ENCODE peak calls at places on chromosomes 6 and 20, in eight cellular contexts. Z is gastrocnemius medialis, V is transverse colon, O is breast epithelium, G is HCT116, B is Peyer's patch, P is suprapubic skin, A is uterus. N is an unnamed sample.

GRCh38 chr20:46545077-46545826 is 5.2 kb downstream of the OCSTAMP start:
- DNase-seq in Z (no peak), V (no peak), O (no peak), G (no peak), B (no peak), P (no peak), A (no peak), N (no peak)

GRCh38 chr6:66970373-66970772 is 1263.3 kb upstream of the EYS start:
- DNase-seq in Z (no peak), V (no peak), O (no peak), G (no peak), B (no peak), P (no peak), A (no peak), N (no peak)

GRCh38 chr6:127971386-127971785 is 70.5 kb upstream of the THEMIS start:
- DNase-seq in Z (no peak), V (no peak), O (no peak), G (no peak), B (no peak), P (no peak), A (no peak), N (no peak)

GRCh38 chr20:51759769-51760510 is 8.2 kb downstream of the ATP9A start:
- DNase-seq in Z (no peak), V (no peak), O (no peak), G (no peak), B (no peak), P (no peak), A (no peak), N (no peak)

GRCh38 chr20:59082077-59082740 is 39.6 kb upstream of the PRELID3B start:
- DNase-seq in Z (no peak), V (no peak), O (no peak), G (peak), B (no peak), P (no peak), A (no peak), N (no peak)

GRCh38 chr20:58719258-58719657 is 26.7 kb downstream of the NPEPL1 start:
- DNase-seq in Z (no peak), V (peak), O (peak), G (no peak), B (no peak), P (peak), A (no peak), N (peak)

GRCh38 chr6:159880412-159880811 is 10.4 kb upstream of the MAS1 start:
- DNase-seq in Z (no peak), V (no peak), O (no peak), G (no peak), B (no peak), P (no peak), A (no peak), N (no peak)

GRCh38 chr6:66226099-66226498 is 519.1 kb upstream of the EYS start:
- DNase-seq in Z (no peak), V (no peak), O (no peak), G (no peak), B (no peak), P (no peak), A (no peak), N (no peak)

GRCh38 chr6:121573466-121573865 is 138.0 kb downstream of the GJA1 start:
- DNase-seq in Z (no peak), V (no peak), O (no peak), G (no peak), B (no peak), P (no peak), A (no peak), N (no peak)

GRCh38 chr6:33714385-33715040 is 3.0 kb upstream of the UQCC2 start:
- DNase-seq in Z (no peak), V (no peak), O (no peak), G (no peak), B (no peak), P (no peak), A (no peak), N (no peak)

GRCh38 chr20:52131048-52131643 is 60.4 kb downstream of the ZFP64 start:
- DNase-seq in Z (no peak), V (no peak), O (no peak), G (no peak), B (no peak), P (no peak), A (no peak), N (no peak)

GRCh38 chr20:38885357-38885756 is 40.9 kb upstream of the FAM83D start:
- DNase-seq in Z (no peak), V (no peak), O (no peak), G (no peak), B (no peak), P (no peak), A (no peak), N (no peak)

GRCh38 chr6:167091149-167092107 is 31.5 kb upstream of the CCR6 start:
- DNase-seq in Z (no peak), V (no peak), O (no peak), G (no peak), B (peak), P (no peak), A (no peak), N (no peak)

GRCh38 chr6:16239090-16239797 is 857 bp downstream of the GMPR start:
- DNase-seq in Z (peak), V (peak), O (no peak), G (no peak), B (no peak), P (peak), A (peak), N (peak)

GRCh38 chr6:154995241-154996162 is at the start of gene TIAM2:
- DNase-seq in Z (no peak), V (no peak), O (no peak), G (no peak), B (no peak), P (no peak), A (no peak), N (peak)

GRCh38 chr6:105272783-105273182 is 93.0 kb upstream of the POPDC3 start:
- DNase-seq in Z (peak), V (no peak), O (no peak), G (no peak), B (no peak), P (no peak), A (no peak), N (no peak)

GRCh38 chr20:49889245-49889942 is 25.9 kb downstream of the SPATA2 start:
- DNase-seq in Z (no peak), V (no peak), O (peak), G (no peak), B (no peak), P (no peak), A (no peak), N (no peak)

GRCh38 chr6:84260926-84261325 is 33.5 kb upstream of the CEP162 start:
- DNase-seq in Z (no peak), V (no peak), O (no peak), G (no peak), B (no peak), P (no peak), A (no peak), N (no peak)

GRCh38 chr20:15144911-15145310 is 807.5 kb upstream of the FLRT3 start:
- DNase-seq in Z (no peak), V (no peak), O (no peak), G (no peak), B (no peak), P (no peak), A (no peak), N (no peak)

GRCh38 chr6:149636116-149636515 is 12.4 kb downstream of the KATNA1 start:
- DNase-seq in Z (no peak), V (no peak), O (no peak), G (peak), B (no peak), P (no peak), A (no peak), N (no peak)

GRCh38 chr6:138593100-138593877 is 94.0 kb upstream of the NHSL1 start:
- DNase-seq in Z (peak), V (peak), O (no peak), G (peak), B (peak), P (peak), A (peak), N (peak)

GRCh38 chr6:2111162-2111677 is 134.2 kb downstream of the GMDS start:
- DNase-seq in Z (no peak), V (no peak), O (no peak), G (peak), B (no peak), P (no peak), A (no peak), N (no peak)

GRCh38 chr6:71349976-71350615 is 61.5 kb downstream of the OGFRL1 start:
- DNase-seq in Z (peak), V (no peak), O (no peak), G (no peak), B (no peak), P (no peak), A (peak), N (no peak)

GRCh38 chr6:122530440-122531046 is 58.9 kb upstream of the SERINC1 start:
- DNase-seq in Z (no peak), V (peak), O (no peak), G (peak), B (peak), P (no peak), A (peak), N (no peak)

GRCh38 chr6:148457137-148457842 is 114.7 kb downstream of the SASH1 start:
- DNase-seq in Z (no peak), V (no peak), O (no peak), G (no peak), B (no peak), P (no peak), A (no peak), N (no peak)

GRCh38 chr20:63977392-63978276 is 1.8 kb downstream of the SAMD10 start:
- DNase-seq in Z (no peak), V (no peak), O (no peak), G (no peak), B (no peak), P (peak), A (no peak), N (no peak)
- TF ChIP-seq POLR2A in Z (no peak), V (no peak), O (no peak), G (no peak), B (no peak), P (no peak), A (no peak), N (no peak)

GRCh38 chr20:22686097-22686496 is 101.7 kb upstream of the FOXA2 start:
- DNase-seq in Z (no peak), V (peak), O (no peak), G (peak), B (no peak), P (no peak), A (no peak), N (peak)

GRCh38 chr20:22682381-22682780 is 98.0 kb upstream of the FOXA2 start:
- DNase-seq in Z (no peak), V (no peak), O (no peak), G (no peak), B (no peak), P (no peak), A (no peak), N (no peak)

GRCh38 chr20:22687676-22688360 is 103.4 kb upstream of the FOXA2 start:
- DNase-seq in Z (no peak), V (no peak), O (no peak), G (no peak), B (no peak), P (no peak), A (no peak), N (no peak)

GRCh38 chr20:22684072-22684762 is 99.8 kb upstream of the FOXA2 start:
- DNase-seq in Z (no peak), V (peak), O (no peak), G (peak), B (no peak), P (no peak), A (peak), N (peak)

DNA sequence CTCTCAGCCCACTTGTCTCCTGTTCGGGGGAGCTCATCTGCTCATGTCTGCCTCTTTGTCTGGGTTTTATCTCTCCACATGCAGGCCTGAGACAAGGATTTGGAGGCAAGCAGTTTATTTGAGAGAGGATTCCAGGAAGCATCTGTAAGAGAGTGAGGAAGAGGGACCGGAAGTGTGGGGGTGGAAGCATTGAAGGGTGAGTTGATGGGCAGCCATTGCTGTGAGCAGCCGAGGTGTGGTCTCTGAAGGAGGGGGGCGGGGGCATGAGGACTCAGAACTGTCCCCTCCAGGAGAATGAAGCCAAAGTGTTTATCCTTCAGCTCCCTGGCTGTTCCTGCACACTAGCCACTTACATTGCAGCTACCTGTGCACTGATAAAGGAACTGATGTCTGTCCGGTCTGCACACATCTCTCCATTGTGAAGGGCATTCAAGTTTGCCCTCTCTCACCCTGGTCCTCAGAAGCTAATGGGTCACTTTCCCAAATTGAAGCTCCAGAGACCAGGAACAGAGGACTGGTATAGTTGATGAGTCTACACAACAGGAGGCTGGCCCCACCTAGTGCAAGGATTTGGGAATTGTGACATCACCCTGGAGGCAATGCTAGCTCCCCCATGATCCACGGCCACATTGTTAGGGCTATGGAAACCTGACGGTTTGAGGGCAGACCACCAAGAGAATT is 100.5 kb upstream of the FOXA2 start:
- DNase-seq in Z (no peak), V (no peak), O (no peak), G (no peak), B (no peak), P (no peak), A (no peak), N (no peak)
- TF ChIP-seq CTCF in Z (no peak), V (no peak), O (no peak), G (no peak), B (no peak), P (no peak), A (no peak), N (peak)

GRCh38 chr6:14732845-14733757 is 512.8 kb upstream of the JARID2 start:
- DNase-seq in Z (no peak), V (no peak), O (no peak), G (peak), B (no peak), P (no peak), A (no peak), N (no peak)

GRCh38 chr6:14731638-14732037 is 514.2 kb upstream of the JARID2 start:
- DNase-seq in Z (no peak), V (no peak), O (no peak), G (no peak), B (no peak), P (no peak), A (no peak), N (no peak)

GRCh38 chr6:14730654-14731053 is 515.2 kb upstream of the JARID2 start:
- DNase-seq in Z (no peak), V (no peak), O (no peak), G (no peak), B (no peak), P (no peak), A (no peak), N (no peak)

GRCh38 chr6:14734052-14734415 is 511.8 kb upstream of the JARID2 start:
- DNase-seq in Z (no peak), V (no peak), O (no peak), G (no peak), B (no peak), P (no peak), A (no peak), N (no peak)

DNA sequence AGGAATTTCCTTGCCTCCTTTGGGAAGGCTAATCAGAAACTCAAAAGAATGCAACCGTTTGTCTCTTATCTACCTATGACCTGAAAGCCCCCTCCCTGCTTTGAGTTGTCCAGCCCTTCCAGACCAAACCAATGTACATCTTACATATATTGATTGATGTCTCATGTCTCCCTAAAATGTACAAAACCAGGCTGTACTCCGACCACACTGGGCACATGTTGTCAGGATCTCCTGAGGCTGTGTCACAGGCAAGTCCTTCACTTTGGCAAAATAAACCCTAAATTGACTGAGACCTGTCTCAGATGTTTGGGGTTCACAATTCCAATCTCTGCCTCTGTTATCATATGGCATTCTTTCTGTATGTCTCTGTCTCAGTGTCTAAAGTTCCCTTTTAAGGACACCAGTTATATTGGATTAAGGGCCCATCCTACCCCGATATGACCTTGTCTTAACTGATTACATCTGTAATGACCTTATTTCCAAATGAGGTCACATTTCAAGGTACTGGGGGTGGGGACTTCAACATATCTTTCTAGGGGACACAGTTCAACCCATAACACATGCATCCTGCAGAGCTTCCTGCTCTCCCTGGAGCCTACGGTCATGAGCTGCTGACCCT is 513.5 kb upstream of the JARID2 start:
- DNase-seq in Z (no peak), V (no peak), O (no peak), G (no peak), B (no peak), P (no peak), A (no peak), N (no peak)
- H3K27ac ChIP-seq in Z (no peak), V (no peak), O (no peak), G (peak), B (no peak), P (no peak), A (no peak), N (no peak)

DNA sequence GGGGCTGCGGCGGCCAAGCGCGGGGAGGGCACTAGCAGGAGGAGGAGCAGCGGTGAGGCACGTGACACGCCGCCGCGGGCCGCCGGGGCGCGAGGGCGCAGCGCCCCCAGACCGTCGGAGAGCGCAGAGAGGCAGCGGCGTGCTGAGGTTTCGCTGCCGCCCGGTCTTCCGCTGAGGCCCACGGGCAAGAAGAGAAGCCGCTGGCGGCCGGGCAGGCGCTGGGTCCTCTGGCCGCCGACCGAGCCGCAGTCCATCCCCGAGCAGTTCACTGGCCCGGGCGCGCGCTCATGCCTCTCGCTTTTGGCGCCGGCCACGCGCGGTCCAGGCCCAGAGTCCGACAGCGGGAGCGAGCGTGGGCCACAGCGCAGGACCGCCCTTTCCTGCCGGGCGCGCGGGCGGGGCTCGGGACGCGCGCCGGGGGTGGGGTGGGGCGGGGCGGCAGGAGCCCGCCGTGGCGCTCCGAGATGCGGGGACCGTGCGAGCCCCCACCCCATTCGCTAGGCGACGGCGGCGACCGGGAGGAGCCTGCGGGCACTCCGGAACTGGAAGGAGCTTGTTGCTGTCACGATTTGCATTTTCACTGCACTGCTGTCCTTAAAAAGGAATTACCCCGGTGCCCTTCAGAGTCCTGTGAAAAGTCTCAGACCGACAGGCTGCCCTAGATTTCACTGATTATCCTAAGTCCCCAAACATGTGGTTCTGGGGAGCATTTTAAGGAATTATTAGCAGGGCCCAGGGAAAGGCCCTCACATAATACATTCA is at the start of gene MCUR1:
- DNase-seq in Z (peak), V (peak), O (peak), G (peak), B (peak), P (peak), A (peak), N (peak)
- TF ChIP-seq POLR2A in Z (peak), V (peak), O (no peak), G (peak), B (peak), P (peak), A (peak), N (peak)

DNA sequence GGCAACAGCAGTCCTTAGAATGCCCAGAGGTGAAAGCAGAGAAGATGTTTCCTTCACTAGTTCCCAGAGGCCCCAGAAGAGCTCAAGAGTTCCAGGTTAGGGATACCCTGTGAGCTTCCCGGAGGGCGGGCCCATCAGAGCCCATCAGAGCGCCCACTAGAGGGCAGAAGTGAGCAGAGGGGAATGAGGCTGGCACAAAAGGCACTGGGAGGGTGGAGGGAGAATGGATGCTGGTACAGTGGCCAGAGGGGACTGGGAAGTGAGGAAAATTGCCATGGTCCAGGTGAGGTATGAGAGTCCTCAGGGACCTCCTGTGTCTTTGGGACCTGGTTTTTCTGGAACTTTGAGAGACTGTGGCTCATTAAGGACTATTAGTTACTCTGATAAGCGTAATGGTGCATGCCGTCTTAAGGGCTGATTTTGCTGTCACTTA is 57.3 kb downstream of the LINC00237 start:
- DNase-seq in Z (no peak), V (peak), O (no peak), G (peak), B (peak), P (no peak), A (no peak), N (peak)
- TF ChIP-seq CTCF in Z (peak), V (peak), O (peak), G (peak), B (no peak), P (peak), A (no peak), N (peak)

GRCh38 chr6:129440691-129441090 is 269.3 kb downstream of the ARHGAP18 start:
- DNase-seq in Z (no peak), V (no peak), O (no peak), G (no peak), B (no peak), P (no peak), A (no peak), N (no peak)
- H3K27ac ChIP-seq in Z (no peak), V (no peak), O (no peak), G (no peak), B (no peak), P (no peak), A (no peak), N (no peak)